ENCODE peak calls at places on chromosomes 5 and 9, in seven cellular contexts. P is small intestine, L is fibroblast of villous mesenchyme, O is brain microvascular endothelial cell, M is fibroblast of mammary gland, C is stomach, Y is adipocyte. G is an unnamed sample.

GRCh38 chr5:146060221-146060585 is 45.2 kb downstream of the PLAC8L1 start:
- DNase-seq in M (no peak), O (no peak), P (no peak), C (no peak), L (no peak), Y (no peak), G (no peak)

GRCh38 chr5:135537271-135537670 is 1.5 kb upstream of the NEUROG1 start:
- DNase-seq in C (no peak), Y (no peak), M (no peak), P (no peak), O (no peak), L (no peak), G (no peak)

GRCh38 chr5:41842777-41843176 is 27.4 kb downstream of the OXCT1 start:
- DNase-seq in M (no peak), P (no peak), L (no peak), O (no peak), Y (no peak), C (no peak), G (no peak)

GRCh38 chr5:59065551-59065950 is 482.7 kb downstream of the RAB3C start:
- DNase-seq in P (no peak), M (peak; percentile 89), Y (peak; percentile 46), O (no peak), L (peak; percentile 35), C (no peak), G (no peak)

GRCh38 chr5:109844148-109844547 is 154.4 kb downstream of the MAN2A1 start:
- DNase-seq in C (no peak), P (no peak), L (peak; percentile 35), O (no peak), M (peak; percentile 31), Y (no peak), G (no peak)

GRCh38 chr9:106307670-106308069 is 555.3 kb upstream of the ZNF462 start:
- DNase-seq in L (no peak), Y (no peak), O (no peak), P (no peak), C (no peak), M (peak; percentile 6), G (no peak)

GRCh38 chr5:105263522-105263921 is 1700.9 kb upstream of the NUDT12 start:
- DNase-seq in L (no peak), C (no peak), P (no peak), Y (no peak), O (no peak), M (no peak), G (no peak)

GRCh38 chr5:8013951-8014844 is 145.2 kb downstream of the MTRR start:
- DNase-seq in L (no peak), M (no peak), P (no peak), C (no peak), O (no peak), Y (peak; percentile 9), G (no peak)

GRCh38 chr9:100919526-100919925 is 109.0 kb upstream of the PLPPR1 start:
- DNase-seq in M (no peak), C (no peak), P (no peak), Y (no peak), O (no peak), L (no peak), G (no peak)

GRCh38 chr5:93582677-93583524 is at the start of gene NR2F1:
- DNase-seq in O (peak; percentile 99), L (peak; percentile 100), M (peak; percentile 100), Y (peak; percentile 94), P (peak; percentile 27), C (peak; percentile 47), G (no peak)

GRCh38 chr5:158056426-158056825 is 197.5 kb upstream of the CLINT1 start:
- DNase-seq in C (no peak), M (peak; percentile 52), L (peak; percentile 17), P (no peak), Y (peak; percentile 81), O (peak; percentile 24), G (peak; percentile 19)

GRCh38 chr9:121736147-121736721 is 84.8 kb downstream of the DAB2IP start:
- DNase-seq in L (peak; percentile 62), P (peak; percentile 82), O (no peak), Y (peak; percentile 52), M (no peak), C (peak; percentile 82), G (peak; percentile 62)

GRCh38 chr9:87519415-87519989 is 21.8 kb downstream of the DAPK1 start:
- DNase-seq in C (no peak), P (no peak), O (no peak), M (no peak), Y (no peak), L (no peak), G (no peak)

GRCh38 chr5:131605086-131605485 is 29.9 kb downstream of the RAPGEF6 start:
- DNase-seq in C (no peak), L (no peak), O (no peak), P (no peak), M (no peak), Y (no peak), G (no peak)

GRCh38 chr9:125760537-125760936 is 13.4 kb downstream of the PBX3 start:
- DNase-seq in L (no peak), C (no peak), O (no peak), M (no peak), Y (no peak), P (no peak), G (no peak)

GRCh38 chr5:132480546-132481242 is 9.9 kb downstream of the IRF1 start:
- DNase-seq in O (no peak), Y (no peak), C (no peak), L (no peak), P (no peak), M (no peak), G (no peak)

GRCh38 chr9:73239868-73240267 is 88.2 kb downstream of the ANXA1 start:
- DNase-seq in Y (no peak), O (no peak), L (peak; percentile 11), M (peak; percentile 58), P (no peak), C (no peak), G (no peak)

GRCh38 chr5:17189381-17190036 is 27.9 kb upstream of the BASP1 start:
- DNase-seq in P (peak; percentile 75), C (peak; percentile 87), M (peak; percentile 84), L (peak; percentile 92), Y (peak; percentile 93), O (peak; percentile 84), G (peak; percentile 89)

GRCh38 chr9:120768247-120768646 is 25.0 kb downstream of the FBXW2 start:
- DNase-seq in M (no peak), O (no peak), C (no peak), L (no peak), Y (no peak), P (no peak), G (no peak)

GRCh38 chr9:124756011-124756410 is 15.1 kb downstream of the NR6A1 start:
- DNase-seq in P (no peak), O (no peak), L (no peak), C (no peak), M (no peak), Y (no peak), G (no peak)

GRCh38 chr5:68286612-68286912 is 71.0 kb downstream of the PIK3R1 start:
- DNase-seq in L (no peak), O (no peak), M (no peak), P (no peak), C (no peak), Y (no peak), G (no peak)
- H3K4me3 ChIP-seq in L (no peak overlapping the region), O (no peak overlapping the region), M (no peak overlapping the region), P (no peak overlapping the region), C (no peak overlapping the region), Y (peak overlapping the region; percentile 8), G (no peak overlapping the region)

GRCh38 chr5:27995867-27996266 is 957.5 kb upstream of the CDH9 start:
- DNase-seq in O (no peak), C (no peak), M (no peak), P (no peak), L (no peak), Y (no peak), G (no peak)
- H3K4me3 ChIP-seq in O (no peak overlapping the region), C (no peak overlapping the region), M (no peak overlapping the region), P (no peak overlapping the region), L (no peak overlapping the region), Y (no peak overlapping the region), G (no peak overlapping the region)

GRCh38 chr9:127393680-127394079 is 3.3 kb upstream of the SLC2A8 start:
- DNase-seq in C (no peak), O (no peak), Y (peak; percentile 71), M (peak; percentile 26), P (no peak), L (peak; percentile 28), G (peak; percentile 54)

GRCh38 chr9:127390243-127390535 is 6.8 kb upstream of the SLC2A8 start:
- DNase-seq in C (no peak), O (no peak), Y (no peak), P (no peak), L (no peak), M (no peak), G (no peak)

GRCh38 chr9:127392976-127393375 is 4.0 kb upstream of the SLC2A8 start:
- DNase-seq in O (no peak), L (no peak), C (no peak), M (no peak), Y (no peak), P (no peak), G (no peak)

GRCh38 chr9:127390563-127390962 is 6.4 kb upstream of the SLC2A8 start:
- DNase-seq in P (peak; percentile 51), Y (no peak), L (no peak), C (no peak), O (no peak), M (no peak), G (no peak)

DNA sequence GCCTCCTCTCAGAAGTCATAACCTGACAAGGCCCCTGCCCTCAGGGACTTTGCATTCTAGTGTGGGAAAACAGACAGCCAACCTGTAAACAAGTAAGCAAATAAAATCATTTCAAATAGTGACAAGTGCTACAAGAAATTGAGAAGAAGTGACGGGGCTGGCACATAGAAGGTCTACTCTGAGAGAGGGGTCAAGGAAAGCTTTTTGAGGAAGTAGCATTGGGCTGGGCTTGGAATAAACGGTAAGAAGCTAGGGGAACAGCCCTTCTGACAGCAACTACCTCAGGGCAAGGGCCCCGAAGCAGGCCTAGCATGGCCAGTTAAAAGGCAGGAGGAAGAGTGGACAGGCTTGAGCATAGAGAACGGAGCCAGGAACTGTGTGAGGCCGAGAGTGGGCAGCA is 4.8 kb upstream of the SLC2A8 start:
- DNase-seq in L (no peak), P (no peak), O (no peak), Y (no peak), M (no peak), C (no peak), G (no peak)
- H3K4me3 ChIP-seq in L (no peak overlapping the region), P (no peak overlapping the region), O (no peak overlapping the region), Y (no peak overlapping the region), M (no peak overlapping the region), C (no peak overlapping the region), G (no peak overlapping the region)

GRCh38 chr5:124706729-124707361 is 39.6 kb downstream of the ZNF608 start:
- DNase-seq in O (no peak), M (peak; percentile 53), C (peak; percentile 52), Y (peak; percentile 38), P (peak; percentile 44), L (no peak), G (peak; percentile 89)
- H3K4me3 ChIP-seq in O (no peak overlapping the region), M (no peak overlapping the region), C (peak overlapping the region; percentile 14), Y (peak overlapping the region; percentile 45), P (no peak overlapping the region), L (no peak overlapping the region), G (peak overlapping the region; percentile 9)